ENCODE peak calls at places on chromosomes 3 and 15, in eight cellular contexts. F is stimulated activated CD4-positive, alpha-beta T cell treated with anti-CD3 and anti-CD28 coated beads, TNF-alpha, amount 100 ng/mL, for 1 hour; B is PC-3; N is NCI-H1694; H is kidney; D is HTR-8/SVneo; S is NCI-H524 treated with DMSO at 0.1 percent for 48 hours; C is ovary. I is an unnamed sample.

GRCh38 chr15:42971830-42972229 is 51.3 kb upstream of the TTBK2 start:
- DNase-seq in B (no peak), N (no peak), F (no peak), H (no peak), C (no peak), D (no peak), S (no peak), I (no peak)

GRCh38 chr3:83513011-83513410 is 1445.8 kb upstream of the CADM2 start:
- DNase-seq in S (no peak), C (no peak), D (no peak), F (no peak), N (no peak), H (no peak), B (no peak), I (no peak)

GRCh38 chr3:22724439-22724838 is 478.7 kb upstream of the UBE2E2 start:
- DNase-seq in H (no peak), C (no peak), S (no peak), D (no peak), B (no peak), F (no peak), N (no peak), I (no peak)

GRCh38 chr3:113330742-113331141 is 110.6 kb downstream of the CFAP44 start:
- DNase-seq in C (no peak), B (no peak), S (no peak), H (no peak), F (no peak), D (no peak), N (no peak), I (no peak)

GRCh38 chr3:171297951-171298350 is 162.3 kb downstream of the TNIK start:
- DNase-seq in D (no peak), H (no peak), B (no peak), N (no peak), S (no peak), C (no peak), F (no peak), I (no peak)

GRCh38 chr3:13479332-13479581 is 849 bp upstream of the HDAC11 start:
- DNase-seq in N (no peak), F (no peak), H (no peak), D (no peak), S (no peak), B (peak), C (peak), I (no peak)

GRCh38 chr3:15861163-15861562 is 63.4 kb upstream of the ANKRD28 start:
- DNase-seq in B (no peak), C (no peak), N (no peak), S (no peak), D (no peak), H (no peak), F (no peak), I (no peak)

GRCh38 chr3:121834079-121834730 is 655 bp downstream of the IQCB1 start:
- DNase-seq in C (peak), N (no peak), H (no peak), F (no peak), S (no peak), D (no peak), B (peak), I (peak)

GRCh38 chr15:74228723-74229081 is 7.4 kb upstream of the CCDC33 start:
- DNase-seq in C (no peak), D (no peak), H (no peak), B (no peak), S (peak), F (no peak), N (no peak), I (peak)

GRCh38 chr3:147200545-147200944 is 205.8 kb downstream of the ZIC4 start:
- DNase-seq in D (no peak), C (no peak), F (no peak), H (no peak), N (no peak), B (no peak), S (no peak), I (peak)

GRCh38 chr3:11558461-11558903 is 85.2 kb downstream of the VGLL4 start:
- DNase-seq in F (no peak), N (no peak), C (no peak), H (peak), D (no peak), S (no peak), B (no peak), I (no peak)

GRCh38 chr15:70870066-70870465 is 16.1 kb upstream of the LARP6 start:
- DNase-seq in N (no peak), H (no peak), S (no peak), C (no peak), D (peak), B (peak), F (no peak), I (peak)

GRCh38 chr3:146218880-146219866 is 31.7 kb downstream of the PLSCR4 start:
- DNase-seq in C (peak), H (no peak), F (no peak), N (peak), S (no peak), D (peak), B (peak), I (peak)

GRCh38 chr3:50316657-50317242 is 5.8 kb downstream of the HYAL2 start:
- DNase-seq in D (peak), C (no peak), F (no peak), S (no peak), B (peak), H (peak), N (no peak), I (peak)

I was measured in iris pigment epithelial cell.